ENCODE peak calls at places on chromosomes 11 and 22, in nine cellular contexts. V is IMR-90, F is lower lobe of right lung, S is lower leg skin, O is choroid plexus epithelial cell, Q is brain microvascular endothelial cell, P is A549, I is tibial nerve, W is fibroblast of lung. A is an unnamed sample.

GRCh38 chr22:32202539-32203180 is 2.2 kb downstream of the RFPL2 start:
- DNase-seq in W (peak), I (no peak), P (peak), V (peak), O (peak), Q (peak), F (peak), S (peak), A (peak)

GRCh38 chr11:104061851-104062521 is 25.5 kb downstream of the DDI1 start:
- DNase-seq in P (no peak), V (peak), S (no peak), F (no peak), I (no peak), Q (no peak), W (peak), O (peak), A (peak)

GRCh38 chr22:31572939-31573338 is 76.6 kb downstream of the SFI1 start:
- DNase-seq in S (peak), W (no peak), V (no peak), O (no peak), P (no peak), Q (no peak), F (no peak), I (no peak), A (no peak)

GRCh38 chr11:26483101-26483500 is 89.0 kb downstream of the MUC15 start:
- DNase-seq in O (no peak), F (no peak), S (no peak), W (peak), P (no peak), V (no peak), Q (peak), I (no peak), A (peak)

GRCh38 chr11:119266517-119267255 is 50.2 kb downstream of the MCAM start:
- DNase-seq in F (no peak), V (peak), S (no peak), O (no peak), W (no peak), I (no peak), P (no peak), Q (no peak), A (no peak)

GRCh38 chr11:105641433-105641832 is 31.6 kb downstream of the GRIA4 start:
- DNase-seq in W (no peak), I (no peak), V (peak), S (no peak), F (no peak), O (no peak), Q (no peak), P (no peak), A (no peak)

GRCh38 chr22:42905702-42906183 is 48.7 kb upstream of the ARFGAP3 start:
- DNase-seq in I (no peak), P (no peak), W (no peak), O (no peak), V (no peak), Q (no peak), F (peak), S (no peak), A (no peak)

GRCh38 chr11:131691558-131692041 is 321.2 kb downstream of the NTM start:
- DNase-seq in Q (no peak), V (peak), F (no peak), S (peak), W (peak), O (peak), P (no peak), I (no peak), A (peak)

GRCh38 chr11:60734271-60734670 is 9.8 kb downstream of the MS4A18 start:
- DNase-seq in W (no peak), S (no peak), F (no peak), P (no peak), Q (no peak), V (no peak), O (no peak), I (no peak), A (no peak)

GRCh38 chr22:42344391-42344861 is 74.0 kb upstream of the TCF20 start:
- DNase-seq in P (no peak), W (peak), F (no peak), O (peak), S (no peak), V (no peak), Q (peak), I (no peak), A (peak)

GRCh38 chr11:64592656-64593055 is 1.6 kb downstream of the SLC22A12 start:
- DNase-seq in W (no peak), O (no peak), Q (no peak), S (no peak), F (peak), I (no peak), P (no peak), V (no peak), A (no peak)

GRCh38 chr11:47766363-47767227 is 546 bp downstream of the FNBP4 start:
- DNase-seq in I (peak), F (peak), O (peak), S (peak), V (peak), Q (peak), P (peak), W (peak), A (peak)
- H3K4me3 ChIP-seq in I (peak), F (peak), O (peak), S (peak), V (peak), Q (peak), P (peak), W (peak), A (peak)

GRCh38 chr22:39530692-39531331 is 1.7 kb downstream of the RPS19BP1 start:
- DNase-seq in P (no peak), I (no peak), S (no peak), Q (peak), O (peak), W (peak), F (peak), V (peak), A (peak)
- TF ChIP-seq CTCF in P (no peak), I (no peak), S (no peak), Q (peak), O (peak), W (peak), F (no peak), V (peak), A (peak)

DNA sequence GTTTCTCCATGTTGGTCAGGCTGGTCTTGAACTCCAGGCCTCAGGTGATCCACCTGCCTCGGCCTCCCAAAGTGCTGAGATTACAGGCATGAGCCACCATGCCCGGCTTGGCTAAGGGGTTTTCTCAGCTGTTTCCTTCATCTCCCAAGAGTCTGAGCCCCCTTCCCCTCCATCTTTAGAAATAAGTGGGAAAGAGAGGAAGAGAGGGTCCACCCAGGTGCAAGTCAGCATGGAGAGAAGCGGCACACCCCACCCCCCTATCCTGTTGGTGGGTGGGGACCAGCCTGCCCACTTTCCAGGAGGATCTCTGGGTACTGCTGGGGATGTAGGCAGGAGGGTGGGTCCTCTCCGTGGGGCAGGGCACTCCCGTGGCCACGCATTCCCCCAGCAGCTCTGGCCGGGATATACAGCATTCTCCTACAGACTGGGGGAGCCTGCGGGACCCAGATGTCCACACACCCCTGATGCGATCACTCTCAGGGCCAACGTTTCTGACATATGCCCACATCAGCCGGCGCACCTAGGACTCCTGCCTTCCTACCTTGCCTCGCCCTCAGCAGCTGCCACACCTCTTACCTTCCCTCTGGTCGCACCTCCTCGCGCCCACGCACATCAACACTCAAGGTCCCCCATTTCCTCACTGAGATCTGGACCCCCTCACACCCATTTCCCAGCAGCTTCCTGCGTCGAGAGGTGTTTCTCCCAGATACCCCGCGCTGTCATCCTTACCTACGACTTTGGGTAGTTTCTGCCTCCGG is 8.9 kb downstream of the SCARF2 start:
- DNase-seq in F (peak), V (no peak), Q (no peak), O (no peak), P (no peak), W (no peak), I (no peak), S (peak), A (no peak)
- H3K4me3 ChIP-seq in F (peak), V (no peak), Q (no peak), O (no peak), P (no peak), W (no peak), I (peak), S (no peak), A (no peak)

DNA sequence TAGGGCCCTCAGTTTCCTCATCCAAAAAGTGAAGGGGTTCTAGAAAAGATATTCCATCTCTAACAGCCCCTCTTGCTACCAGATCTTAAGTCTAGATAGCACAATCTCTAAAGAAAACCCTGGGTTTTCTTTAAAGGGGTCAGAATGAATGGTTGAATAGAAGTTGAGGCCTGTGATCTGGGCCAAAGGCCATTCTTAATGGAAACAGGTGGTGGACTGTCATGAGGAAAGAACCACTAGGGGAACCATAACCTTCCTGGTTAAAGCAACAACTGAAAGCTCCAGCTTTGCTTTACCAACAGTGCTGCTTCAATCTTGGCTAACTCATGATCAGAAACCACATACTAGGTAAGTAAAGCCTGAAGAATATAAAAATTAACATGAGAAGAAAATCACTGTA is 1.8 kb downstream of the CELF1 start:
- DNase-seq in Q (no peak), S (no peak), W (peak), P (peak), I (no peak), F (no peak), V (peak), O (peak), A (peak)
- TF ChIP-seq CTCF in Q (peak), S (no peak), W (peak), P (no peak), I (no peak), F (no peak), V (peak), O (peak), A (peak)

GRCh38 chr22:30290318-30290678 is 993 bp upstream of the CASTOR1 start:
- DNase-seq in F (no peak), V (peak), W (no peak), P (no peak), O (peak), S (no peak), I (no peak), Q (no peak), A (no peak)
- H3K4me3 ChIP-seq in F (peak), V (no peak), W (no peak), P (no peak), O (no peak), S (no peak), I (peak), Q (no peak), A (no peak)

GRCh38 chr11:83676061-83676460 is 389.9 kb upstream of the CCDC90B start:
- DNase-seq in S (no peak), I (no peak), W (no peak), V (no peak), O (no peak), Q (no peak), P (no peak), F (no peak), A (no peak)

GRCh38 chr11:83666149-83666548 is 380.0 kb upstream of the CCDC90B start:
- DNase-seq in S (no peak), W (no peak), I (no peak), O (peak), F (no peak), Q (peak), V (no peak), P (no peak), A (no peak)

GRCh38 chr11:83674498-83674897 is 388.3 kb upstream of the CCDC90B start:
- DNase-seq in S (no peak), W (no peak), O (no peak), P (no peak), I (no peak), V (no peak), F (no peak), Q (no peak), A (no peak)

GRCh38 chr11:83671295-83671694 is 385.1 kb upstream of the CCDC90B start:
- DNase-seq in O (peak), V (peak), Q (no peak), P (no peak), F (no peak), W (peak), S (no peak), I (no peak), A (peak)
- TF ChIP-seq CTCF in O (peak), V (peak), Q (no peak), P (no peak), F (no peak), W (peak), S (no peak), I (no peak), A (peak)

GRCh38 chr22:37565830-37566229 is 5.5 kb downstream of the CDC42EP1 start:
- DNase-seq in P (no peak), Q (no peak), I (no peak), W (no peak), S (no peak), O (no peak), F (no peak), V (no peak), A (no peak)

GRCh38 chr22:37564111-37564711 is 3.9 kb downstream of the CDC42EP1 start:
- DNase-seq in I (no peak), O (peak), V (peak), W (peak), F (no peak), S (no peak), P (no peak), Q (no peak), A (peak)

GRCh38 chr22:37561209-37562048 is 1.1 kb downstream of the CDC42EP1 start:
- DNase-seq in I (peak), P (peak), F (peak), Q (peak), V (peak), W (peak), O (peak), S (peak), A (peak)

GRCh38 chr22:37562049-37562784 is 1.9 kb downstream of the CDC42EP1 start:
- DNase-seq in P (no peak), I (no peak), O (no peak), S (no peak), W (no peak), V (no peak), Q (no peak), F (no peak), A (no peak)

GRCh38 chr22:37563153-37564081 is 3.1 kb downstream of the CDC42EP1 start:
- DNase-seq in F (peak), I (peak), S (peak), P (peak), Q (peak), W (peak), O (peak), V (peak), A (peak)
- H3K4me3 ChIP-seq in F (peak), I (no peak), S (no peak), P (peak), Q (peak), W (peak), O (peak), V (no peak), A (peak)

A was measured in fibroblast of the aortic adventitia.